ENCODE peak calls at places on chromosomes 2 and 18, in six cellular contexts. D is HepG2, Y is K562, F is GM12878, I is A549, T is upper lobe of left lung. Z is an unnamed sample.

GRCh38 chr2:100198461-100199230 is 56.3 kb upstream of the AFF3 start:
- ATAC-seq in D (peak; percentile 56), Y (peak; percentile 37), F (no peak), I (no peak), T (no peak), Z (no peak)

GRCh38 chr2:43010428-43011141 is 215.8 kb downstream of the ZFP36L2 start:
- ATAC-seq in D (no peak), Y (no peak), F (no peak), I (peak; percentile 46), T (no peak), Z (no peak)

GRCh38 chr2:85669549-85669948 is 1.6 kb upstream of the SFTPB start:
- ATAC-seq in D (no peak), Y (no peak), F (peak; percentile 90), I (no peak), T (no peak), Z (no peak)

GRCh38 chr2:131105950-131106801 is 1.0 kb downstream of the PLEKHB2 start:
- ATAC-seq in D (peak; percentile 73), Y (peak; percentile 43), F (peak; percentile 67), I (peak; percentile 24), T (peak; percentile 64), Z (no peak)

GRCh38 chr2:228227466-228227865 is 46.0 kb upstream of the SPHKAP start:
- ATAC-seq in D (no peak), Y (no peak), F (no peak), I (no peak), T (no peak), Z (no peak)

GRCh38 chr2:11762031-11762430 is 15.6 kb downstream of the LPIN1 start:
- ATAC-seq in D (no peak), Y (no peak), F (no peak), I (no peak), T (no peak), Z (no peak)

GRCh38 chr2:54298511-54298910 is 42.5 kb upstream of the TSPYL6 start:
- ATAC-seq in D (no peak), Y (no peak), F (no peak), I (no peak), T (no peak), Z (no peak)

GRCh38 chr2:121089005-121089510 is 195.9 kb downstream of the TFCP2L1 start:
- ATAC-seq in D (peak; percentile 16), Y (no peak), F (no peak), I (peak; percentile 24), T (no peak), Z (no peak)

GRCh38 chr18:55731594-55732042 is 143.6 kb upstream of the TCF4 start:
- ATAC-seq in D (no peak), Y (peak; percentile 80), F (peak; percentile 24), I (no peak), T (no peak), Z (no peak)

GRCh38 chr2:10879624-10880585 is 31.8 kb upstream of the KCNF1 start:
- ATAC-seq in D (peak; percentile 51), Y (peak; percentile 68), F (no peak), I (no peak), T (no peak), Z (no peak)

GRCh38 chr18:71583291-71583690 is 960.9 kb downstream of the CBLN2 start:
- ATAC-seq in D (no peak), Y (no peak), F (no peak), I (no peak), T (no peak), Z (no peak)

GRCh38 chr2:219996366-219996765 is 368.9 kb downstream of the SLC4A3 start:
- ATAC-seq in D (no peak), Y (no peak), F (no peak), I (no peak), T (no peak), Z (no peak)

GRCh38 chr18:70920840-70921374 is 632.1 kb downstream of the SOCS6 start:
- ATAC-seq in D (no peak), Y (no peak), F (no peak), I (no peak), T (peak; percentile 15), Z (no peak)

GRCh38 chr2:100274076-100274475 is 48.2 kb downstream of the LONRF2 start:
- ATAC-seq in D (no peak), Y (peak; percentile 32), F (peak; percentile 36), I (no peak), T (no peak), Z (no peak)

GRCh38 chr2:64939332-64939917 is 49.8 kb upstream of the SLC1A4 start:
- ATAC-seq in D (no peak), Y (no peak), F (peak; percentile 70), I (no peak), T (no peak), Z (no peak)

GRCh38 chr2:15795426-15795825 is 144.9 kb upstream of the MYCN start:
- ATAC-seq in D (no peak), Y (no peak), F (no peak), I (no peak), T (no peak), Z (peak; percentile 50)

GRCh38 chr2:236745420-236746210 is 176.0 kb downstream of the ACKR3 start:
- ATAC-seq in D (no peak), Y (no peak), F (no peak), I (peak; percentile 97), T (peak; percentile 56), Z (peak; percentile 58)
- H3K27ac ChIP-seq in D (no peak overlapping the region), Y (no peak overlapping the region), F (no peak overlapping the region), I (peak overlapping the region; percentile 79), T (no peak overlapping the region), Z (no peak overlapping the region)

DNA sequence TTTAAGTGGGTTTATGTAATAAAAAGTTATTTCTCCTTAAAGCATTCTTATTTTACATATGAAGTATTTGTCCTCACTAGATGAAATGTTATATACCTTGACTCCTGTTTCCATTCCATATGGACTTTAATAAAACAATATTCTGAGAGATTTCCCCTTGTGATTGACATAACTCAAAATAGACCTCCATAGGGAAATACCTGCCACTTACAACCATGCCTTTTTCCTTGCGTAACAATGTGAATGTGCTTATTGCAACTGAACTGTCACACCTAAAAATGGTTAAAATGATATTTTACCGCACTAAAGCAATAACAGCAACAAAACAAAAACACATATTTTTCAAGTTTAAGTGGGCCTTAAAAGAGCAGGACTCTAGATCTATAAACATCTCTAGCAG is 70.3 kb upstream of the TGIF1 start:
- ATAC-seq in D (no peak), Y (no peak), F (no peak), I (no peak), T (no peak), Z (no peak)
- TF ChIP-seq EP300 in D (no peak), Y (no peak), F (no peak), I (no peak), T (no peak), Z (no peak)

GRCh38 chr2:201436141-201436540 is 15.1 kb downstream of the TRAK2 start:
- ATAC-seq in D (no peak), Y (no peak), F (no peak), I (no peak), T (no peak), Z (no peak)

GRCh38 chr2:201432038-201432437 is 19.2 kb downstream of the TRAK2 start:
- ATAC-seq in D (no peak), Y (no peak), F (no peak), I (peak; percentile 48), T (no peak), Z (peak; percentile 34)

GRCh38 chr2:201433389-201433995 is 17.8 kb downstream of the TRAK2 start:
- ATAC-seq in D (peak; percentile 56), Y (peak; percentile 86), F (no peak), I (no peak), T (no peak), Z (no peak)

GRCh38 chr2:201432551-201433388 is 18.5 kb downstream of the TRAK2 start:
- ATAC-seq in D (peak; percentile 72), Y (peak; percentile 93), F (no peak), I (no peak), T (no peak), Z (peak; percentile 53)

DNA sequence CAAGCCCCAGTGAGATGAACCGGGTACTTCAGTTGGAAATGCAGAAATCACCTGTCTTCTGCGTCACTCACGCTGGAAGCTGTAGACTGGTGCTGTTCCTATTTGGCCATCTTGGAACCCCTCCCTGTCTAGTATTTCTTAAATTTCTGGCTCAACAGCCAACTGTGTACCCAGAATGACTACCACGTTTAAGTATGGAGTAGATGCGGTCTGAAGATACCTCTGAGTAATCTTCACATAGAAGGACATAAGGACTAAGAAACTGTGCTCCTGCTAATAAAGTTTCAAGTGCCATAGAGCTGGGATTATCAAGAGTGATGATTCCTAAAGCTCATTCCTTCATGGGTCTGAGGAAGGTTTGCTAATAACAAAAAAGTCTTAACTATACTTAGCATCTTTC is 20.4 kb downstream of the TRAK2 start:
- ATAC-seq in D (no peak), Y (no peak), F (no peak), I (no peak), T (no peak), Z (no peak)
- H3K27ac ChIP-seq in D (peak overlapping the region; percentile 39), Y (no peak overlapping the region), F (no peak overlapping the region), I (no peak overlapping the region), T (peak overlapping the region; percentile 82), Z (no peak overlapping the region)

GRCh38 chr2:126704434-126705165 is 48.6 kb downstream of the GYPC start:
- ATAC-seq in D (no peak), Y (no peak), F (no peak), I (no peak), T (no peak), Z (no peak)

GRCh38 chr2:126707191-126707590 is 51.2 kb downstream of the GYPC start:
- ATAC-seq in D (no peak), Y (no peak), F (no peak), I (no peak), T (no peak), Z (no peak)

GRCh38 chr2:126703311-126703710 is 47.4 kb downstream of the GYPC start:
- ATAC-seq in D (no peak), Y (no peak), F (no peak), I (no peak), T (no peak), Z (no peak)

GRCh38 chr2:126707941-126708340 is 52.0 kb downstream of the GYPC start:
- ATAC-seq in D (no peak), Y (no peak), F (no peak), I (no peak), T (no peak), Z (no peak)
- TF ChIP-seq EP300 in D (no peak), Y (no peak), F (no peak), I (no peak), T (no peak), Z (no peak)

Z was measured in gastroesophageal sphincter.